ENCODE peak calls at places on chromosomes 16 and 17, in four cellular contexts. S is HepG2, H is K562, Y is GM12878. D is an unnamed sample.
A peak's percentile ranks its signal among the peaks of the same experiment; 100 is the strongest.

GRCh38 chr17:64599187-64599676 is 62.9 kb downstream of the SMURF2 start:
- DNase-seq in S (no peak), H (peak; percentile 71), Y (no peak), D (no peak)

GRCh38 chr16:86984286-86984685 is 332.9 kb downstream of the C16orf95 start:
- DNase-seq in S (no peak), H (no peak), Y (no peak), D (no peak)

GRCh38 chr17:28507567-28508195 is 1.5 kb downstream of the FOXN1 start:
- DNase-seq in S (no peak), H (no peak), Y (no peak), D (no peak)

GRCh38 chr17:72987166-72987565 is 105.3 kb downstream of the SLC39A11 start:
- DNase-seq in S (no peak), H (no peak), Y (no peak), D (no peak)

GRCh38 chr17:32927724-32928526 is at the start of gene TMEM98:
- DNase-seq in S (no peak), H (peak; percentile 52), Y (no peak), D (no peak)

GRCh38 chr16:66848172-66848571 is 4.0 kb downstream of the CA7 start:
- DNase-seq in S (no peak), H (peak; percentile 14), Y (no peak), D (no peak)

GRCh38 chr16:20383106-20384029 is 21.2 kb downstream of the PDILT start:
- DNase-seq in S (peak; percentile 84), H (peak; percentile 71), Y (no peak), D (peak; percentile 74)

GRCh38 chr17:7292194-7292593 is 2.2 kb downstream of the YBX2 start:
- DNase-seq in S (no peak), H (no peak), Y (no peak), D (no peak)

GRCh38 chr17:22717211-22717610 is 1024.9 kb downstream of the KCNJ18 start:
- DNase-seq in S (no peak), H (no peak), Y (no peak), D (no peak)

GRCh38 chr16:21083729-21084268 is 66.8 kb downstream of the DNAH3 start:
- DNase-seq in S (peak; percentile 64), H (peak; percentile 57), Y (no peak), D (peak; percentile 25)

GRCh38 chr16:1089439-1089821 is 6.6 kb downstream of the C1QTNF8 start:
- DNase-seq in S (no peak), H (no peak), Y (no peak), D (no peak)

GRCh38 chr17:36072431-36073121 is 8.5 kb downstream of the CCL18 start:
- DNase-seq in S (peak; percentile 52), H (peak; percentile 78), Y (peak; percentile 69), D (peak; percentile 52)

GRCh38 chr16:72857841-72858594 is 189.9 kb downstream of the ZFHX3 start:
- DNase-seq in S (no peak), H (no peak), Y (no peak), D (no peak)

DNA sequence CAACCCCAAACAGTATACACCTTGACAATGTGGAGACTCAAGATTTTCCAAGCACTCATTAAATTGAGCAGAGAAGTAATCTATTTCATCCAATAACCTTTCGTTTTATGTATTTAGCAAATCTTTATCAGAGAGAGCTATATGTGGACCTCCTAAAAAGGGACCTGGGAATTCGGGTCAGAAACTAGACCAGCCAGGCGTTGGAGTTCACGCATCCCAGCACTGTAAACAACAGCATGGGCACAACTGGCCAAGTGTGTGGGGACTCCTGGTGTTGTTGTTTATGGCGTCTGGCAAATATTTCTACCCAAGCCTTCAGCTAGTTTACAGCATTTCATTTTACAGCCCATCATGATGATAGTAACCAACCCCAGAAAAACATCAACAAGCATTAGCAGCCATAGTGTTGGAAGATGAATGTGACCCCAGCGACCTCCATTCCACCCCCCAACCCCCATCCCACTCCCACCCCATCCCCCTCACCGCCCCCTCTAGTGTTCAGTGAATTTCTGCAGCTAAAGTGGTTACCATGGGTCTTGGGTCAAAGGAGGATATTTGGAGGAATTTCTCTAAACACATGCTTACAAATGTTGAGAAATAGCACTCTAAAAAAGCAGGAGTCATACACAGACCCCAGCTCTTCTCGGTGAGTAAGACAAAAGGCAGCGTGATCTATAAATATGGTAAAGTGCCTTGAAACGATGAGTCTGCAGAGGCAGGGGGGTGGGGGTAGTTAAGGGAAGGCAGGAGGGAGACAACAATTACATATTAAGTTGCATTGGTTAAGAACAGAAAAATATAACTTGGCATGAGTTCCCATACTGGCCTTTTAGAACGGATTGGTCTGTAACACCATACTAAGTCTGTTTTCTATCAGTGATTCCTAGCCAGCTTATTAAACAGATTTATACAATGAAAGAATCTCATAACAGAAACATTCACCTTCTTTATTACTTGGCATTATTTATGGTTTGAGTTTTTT is 91.4 kb upstream of the TBX2 start:
- DNase-seq in S (no peak), H (no peak), Y (no peak), D (peak; percentile 52)
- TF ChIP-seq POLR2AphosphoS2 in S (no peak), H (no peak), Y (no peak), D (no peak)

DNA sequence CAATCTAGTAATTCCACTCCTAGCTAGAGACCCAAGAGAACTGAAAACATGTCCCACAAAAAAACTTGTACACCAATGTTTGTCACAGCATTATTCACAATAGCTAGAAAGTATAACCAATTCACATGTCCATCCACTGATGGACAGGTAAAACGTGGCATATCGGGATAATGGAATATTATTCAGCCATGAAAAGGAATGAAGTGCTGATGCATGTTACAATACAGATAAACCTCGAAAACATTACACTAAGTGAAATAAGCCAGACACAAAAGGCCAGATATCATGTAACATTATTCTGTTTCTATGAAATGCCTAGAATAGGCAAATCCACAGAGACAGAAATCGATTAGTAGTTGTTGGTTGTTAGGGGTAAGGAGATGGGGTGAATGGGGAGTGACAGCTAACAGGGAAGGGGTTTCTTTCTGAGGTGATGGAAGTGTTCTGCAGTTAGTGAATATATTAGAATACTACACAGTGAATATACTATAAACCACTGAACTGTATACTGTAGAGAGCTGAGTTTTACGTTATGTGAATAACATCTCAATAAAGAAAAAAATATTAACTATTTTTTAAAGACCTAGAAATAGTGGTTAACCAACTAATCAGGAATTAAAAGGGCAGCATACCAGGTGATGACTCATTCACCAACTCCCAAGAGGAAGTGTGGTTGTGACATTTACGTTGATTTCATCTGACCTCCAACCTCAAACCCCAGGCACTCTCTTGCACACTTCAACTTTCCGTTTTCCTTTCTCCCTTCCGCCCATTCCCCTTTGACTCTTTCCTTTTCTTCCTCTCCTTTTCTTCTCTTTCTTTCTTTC is 48.6 kb downstream of the GAS7 start:
- DNase-seq in S (no peak), H (peak; percentile 10), Y (peak; percentile 68), D (peak; percentile 35)
- H3K4me2 ChIP-seq in S (no peak overlapping the region), H (no peak overlapping the region), Y (no peak overlapping the region), D (peak overlapping the region; percentile 46)

GRCh38 chr17:59565959-59566324 is 532 bp downstream of the DHX40 start:
- DNase-seq in S (peak; percentile 80), H (peak; percentile 78), Y (no peak), D (peak; percentile 86)
- TF ChIP-seq MYC in S (no peak), H (no peak), Y (no peak), D (no peak)

DNA sequence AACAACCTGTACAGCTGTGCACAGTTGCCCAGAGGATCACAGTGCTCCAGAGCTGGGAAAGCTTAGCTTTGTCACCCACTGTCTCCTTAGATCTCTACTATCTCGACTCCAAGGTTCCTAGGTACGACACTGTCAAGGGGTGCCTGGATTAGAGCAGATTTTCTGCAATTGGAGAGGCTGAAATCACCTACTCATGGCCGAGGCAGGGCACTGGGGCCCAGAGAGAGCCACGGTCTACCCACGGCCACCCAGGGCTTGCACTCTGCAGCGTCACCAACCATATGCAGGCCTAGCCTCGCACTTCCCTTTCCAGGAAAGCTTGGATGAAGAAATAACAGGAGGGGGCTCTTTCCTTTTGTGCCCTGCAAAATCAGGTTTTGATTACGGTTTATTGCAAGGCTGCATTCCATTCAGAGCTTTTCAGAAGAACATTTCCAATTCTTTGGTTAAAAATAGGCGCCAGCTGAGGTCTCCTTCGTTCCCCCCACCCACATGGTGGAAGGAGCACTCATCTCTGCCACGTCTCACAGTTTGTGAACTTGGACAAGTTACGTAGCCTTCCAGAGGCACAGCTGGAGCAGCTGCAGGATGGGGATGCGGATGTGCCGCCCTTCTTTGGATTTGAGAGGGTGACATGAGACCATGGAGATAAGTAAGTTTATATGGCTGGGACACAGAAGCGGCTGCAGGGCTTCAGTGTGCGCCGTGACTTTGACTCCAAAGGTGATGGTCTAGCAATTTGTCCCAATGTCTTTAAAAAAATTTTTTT is 80.0 kb downstream of the IRX5 start:
- DNase-seq in S (no peak), H (no peak), Y (no peak), D (no peak)
- TF ChIP-seq POLR2AphosphoS2 in S (no peak), H (no peak), Y (no peak), D (no peak)

GRCh38 chr16:57694191-57694555 is 433 bp upstream of the DRC7 start:
- DNase-seq in S (peak; percentile 86), H (no peak), Y (no peak), D (no peak)
- H3K4me2 ChIP-seq in S (peak overlapping the region; percentile 81), H (no peak overlapping the region), Y (no peak overlapping the region), D (peak overlapping the region; percentile 72)

DNA sequence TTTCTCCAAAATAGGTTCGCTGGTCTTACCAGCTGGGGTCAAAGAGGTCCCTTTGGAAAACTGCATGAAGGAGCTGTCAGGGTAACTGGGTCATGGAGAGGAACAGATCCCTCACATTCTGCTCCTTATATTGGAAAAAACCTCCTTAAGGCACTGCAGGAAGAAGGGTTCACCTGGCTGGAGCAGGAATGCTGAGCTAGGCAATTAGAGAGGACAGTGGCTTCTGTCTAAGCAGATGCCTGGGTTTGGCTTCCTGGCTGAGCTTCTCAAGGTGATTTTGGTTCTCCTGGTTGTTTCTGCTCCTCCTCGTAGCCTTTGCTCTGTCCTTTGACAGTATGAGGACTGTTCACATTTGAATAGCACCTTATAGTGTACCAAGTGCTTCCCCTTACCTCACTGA is 19.6 kb downstream of the ITGB3 start:
- DNase-seq in S (no peak), H (no peak), Y (no peak), D (no peak)
- TF ChIP-seq MYC in S (no peak), H (no peak), Y (no peak), D (no peak)

DNA sequence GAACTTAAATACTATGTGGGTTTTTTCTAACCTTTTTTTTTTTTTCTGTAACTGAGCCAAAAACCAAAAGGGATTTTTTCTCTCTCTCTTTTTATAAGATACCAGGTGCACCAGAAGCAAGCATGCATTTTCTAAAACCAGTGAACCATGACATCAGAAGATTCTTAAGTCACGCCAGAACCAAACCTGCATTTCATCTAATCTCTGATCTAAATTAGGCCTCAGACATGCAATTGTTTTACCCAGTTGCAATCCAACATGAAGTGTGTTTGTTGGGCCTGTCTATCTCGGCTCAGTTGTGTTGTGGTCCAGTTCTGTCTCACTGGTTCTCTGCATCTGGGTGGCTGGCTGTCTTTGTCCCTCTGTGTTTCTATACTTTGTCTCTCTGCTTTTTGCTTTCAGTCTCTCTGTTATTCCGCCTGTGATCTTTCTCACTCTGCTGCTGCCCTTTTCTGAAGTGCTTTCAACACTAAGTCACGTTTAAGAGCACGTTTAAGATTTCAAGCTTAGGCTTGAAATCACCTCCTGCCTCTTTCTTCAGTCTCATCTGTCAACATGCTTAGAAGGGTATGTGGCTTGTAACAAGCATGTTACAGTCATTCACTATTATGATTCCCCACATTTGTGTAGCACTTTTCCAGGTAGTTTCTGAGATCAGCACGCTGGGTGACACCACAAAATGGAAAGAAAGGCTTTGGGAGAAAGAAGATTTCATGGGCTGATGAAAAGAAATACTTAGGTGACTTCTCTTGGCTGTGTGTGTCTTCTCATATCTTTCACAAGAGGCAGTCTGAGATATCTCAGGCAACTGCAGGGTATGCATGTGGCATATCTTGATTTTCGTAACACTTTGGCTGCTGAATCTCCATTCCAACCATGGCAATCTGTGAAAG is 488.9 kb downstream of the SHISA9 start:
- DNase-seq in S (no peak), H (no peak), Y (peak; percentile 88), D (no peak)
- TF ChIP-seq POLR2AphosphoS2 in S (no peak), H (no peak), Y (no peak), D (no peak)

DNA sequence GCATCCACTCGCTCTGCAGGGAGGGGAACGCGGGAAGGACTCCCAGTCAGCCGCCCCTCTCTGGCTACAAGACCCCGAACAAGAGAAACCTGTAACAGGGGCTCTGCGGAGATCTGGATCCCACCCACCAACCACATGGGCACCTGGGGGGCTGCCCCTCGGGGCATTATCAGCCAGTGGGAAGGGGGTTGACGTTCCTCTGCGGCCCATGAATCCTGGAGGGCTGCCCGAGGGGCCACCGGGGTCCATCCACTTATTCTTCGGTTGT is 1.8 kb upstream of the PCGF2 start:
- DNase-seq in S (no peak), H (no peak), Y (no peak), D (no peak)
- H3K4me2 ChIP-seq in S (peak overlapping the region; percentile 91), H (peak overlapping the region; percentile 86), Y (peak overlapping the region; percentile 96), D (peak overlapping the region; percentile 82)